ENCODE peak calls at places on chromosome 15, in six cellular contexts. N, J, B, P, Z and S are unnamed samples.

GRCh38 chr15:70539912-70540520 is 223.3 kb downstream of the UACA start:
- DNase-seq in N (no peak), J (no peak), B (no peak), P (no peak), Z (no peak), S (no peak)

GRCh38 chr15:70240082-70240481 is 142.4 kb upstream of the TLE3 start:
- DNase-seq in N (no peak), J (no peak), B (no peak), P (no peak), Z (no peak), S (no peak)

GRCh38 chr15:32881528-32881927 is 163.7 kb downstream of the GREM1 start:
- DNase-seq in N (no peak), J (no peak), B (no peak), P (no peak), Z (no peak), S (no peak)

GRCh38 chr15:73927003-73927475 is 777 bp downstream of the LOXL1 start:
- DNase-seq in N (peak), J (peak), B (no peak), P (no peak), Z (no peak), S (peak)

GRCh38 chr15:69529141-69529540 is 76.5 kb downstream of the RPLP1 start:
- DNase-seq in N (no peak), J (no peak), B (no peak), P (no peak), Z (no peak), S (no peak)

GRCh38 chr15:46502668-46503067 is 867.8 kb downstream of the SQOR start:
- DNase-seq in N (no peak), J (no peak), B (no peak), P (no peak), Z (no peak), S (no peak)

GRCh38 chr15:82985688-82986441 is at the start of gene RAMAC:
- DNase-seq in N (peak), J (peak), B (peak), P (peak), Z (peak), S (peak)

GRCh38 chr15:38905634-38906033 is 341.0 kb upstream of the RASGRP1 start:
- DNase-seq in N (peak), J (no peak), B (no peak), P (no peak), Z (no peak), S (no peak)

GRCh38 chr15:101068961-101069734 is 150.0 kb downstream of the LRRK1 start:
- DNase-seq in N (peak), J (peak), B (no peak), P (no peak), Z (no peak), S (no peak)

GRCh38 chr15:95291878-95292472 is 1038.5 kb upstream of the NR2F2 start:
- DNase-seq in N (no peak), J (no peak), B (no peak), P (peak), Z (no peak), S (peak)

GRCh38 chr15:26083457-26084350 is 220.6 kb upstream of the ATP10A start:
- DNase-seq in N (no peak), J (no peak), B (no peak), P (no peak), Z (no peak), S (no peak)

GRCh38 chr15:39599871-39600270 is 19.0 kb downstream of the THBS1 start:
- DNase-seq in N (no peak), J (no peak), B (no peak), P (no peak), Z (no peak), S (no peak)

GRCh38 chr15:92097473-92098178 is 244.1 kb downstream of the SLCO3A1 start:
- DNase-seq in N (no peak), J (no peak), B (no peak), P (peak), Z (no peak), S (peak)

GRCh38 chr15:23039917-23040281 is 530 bp upstream of the TUBGCP5 start:
- DNase-seq in N (no peak), J (no peak), B (no peak), P (no peak), Z (no peak), S (no peak)

GRCh38 chr15:36888018-36888992 is 212.0 kb downstream of the MEIS2 start:
- DNase-seq in N (peak), J (peak), B (no peak), P (no peak), Z (no peak), S (no peak)

GRCh38 chr15:26974120-26974780 is 3.3 kb downstream of the GABRG3 start:
- DNase-seq in N (no peak), J (no peak), B (no peak), P (no peak), Z (no peak), S (no peak)

GRCh38 chr15:40279437-40280141 is 3.3 kb downstream of the ANKRD63 start:
- DNase-seq in N (no peak), J (peak), B (peak), P (peak), Z (no peak), S (peak)

GRCh38 chr15:90402230-90402629 is 14.2 kb downstream of the IQGAP1 start:
- DNase-seq in N (peak), J (peak), B (no peak), P (no peak), Z (no peak), S (no peak)

GRCh38 chr15:74958908-74959642 is 2.5 kb upstream of the RPP25 start:
- DNase-seq in N (no peak), J (no peak), B (no peak), P (no peak), Z (no peak), S (no peak)

GRCh38 chr15:80831606-80832224 is 52.5 kb downstream of the CEMIP start:
- DNase-seq in N (no peak), J (no peak), B (no peak), P (no peak), Z (no peak), S (no peak)

GRCh38 chr15:40471105-40471777 is 457 bp downstream of the CHST14 start:
- DNase-seq in N (no peak), J (peak), B (no peak), P (peak), Z (no peak), S (peak)

GRCh38 chr15:101228313-101228712 is 23.5 kb downstream of the CHSY1 start:
- DNase-seq in N (no peak), J (no peak), B (no peak), P (no peak), Z (no peak), S (no peak)

GRCh38 chr15:31469801-31470545 is 143.3 kb downstream of the KLF13 start:
- DNase-seq in N (no peak), J (no peak), B (no peak), P (no peak), Z (no peak), S (no peak)

GRCh38 chr15:69554321-69554961 is 101.8 kb downstream of the RPLP1 start:
- DNase-seq in N (no peak), J (no peak), B (no peak), P (no peak), Z (no peak), S (no peak)

GRCh38 chr15:78092111-78093041 is at the start of gene SH2D7:
- DNase-seq in N (no peak), J (no peak), B (no peak), P (no peak), Z (no peak), S (no peak)

GRCh38 chr15:48076454-48076853 is 44.3 kb upstream of the SLC24A5 start:
- DNase-seq in N (no peak), J (no peak), B (no peak), P (no peak), Z (no peak), S (no peak)

GRCh38 chr15:96421211-96421610 is 90.7 kb downstream of the NR2F2 start:
- DNase-seq in N (peak), J (no peak), B (no peak), P (no peak), Z (no peak), S (no peak)

GRCh38 chr15:39582977-39583585 is 2.2 kb downstream of the THBS1 start:
- DNase-seq in N (no peak), J (no peak), B (no peak), P (no peak), Z (no peak), S (no peak)

GRCh38 chr15:31609243-31609642 is 282.6 kb downstream of the KLF13 start:
- DNase-seq in N (no peak), J (no peak), B (no peak), P (no peak), Z (no peak), S (no peak)

GRCh38 chr15:68469162-68470048 is 37.4 kb upstream of the ITGA11 start:
- DNase-seq in N (no peak), J (no peak), B (no peak), P (no peak), Z (no peak), S (no peak)

GRCh38 chr15:33698128-33698527 is 270.2 kb upstream of the CHRM5 start:
- DNase-seq in N (no peak), J (no peak), B (no peak), P (no peak), Z (no peak), S (no peak)